ENCODE peak calls at places on chromosomes 5 and 9, in six cellular contexts. L is GM12865, W is foreskin fibroblast, O is AG04450, M is esophagus muscularis mucosa, P is astrocyte of the cerebellum. J is an unnamed sample.
A peak's percentile ranks its signal among the peaks of the same experiment; 100 is the strongest.

GRCh38 chr9:96875460-96876142 is 21.3 kb upstream of the ZNF782 start:
- DNase-seq in L (peak; percentile 91), W (peak; percentile 55), O (peak; percentile 43), M (no peak), P (peak; percentile 72), J (peak; percentile 59)

GRCh38 chr9:91817493-91818225 is 132.4 kb downstream of the ROR2 start:
- DNase-seq in L (no peak), W (peak; percentile 83), O (peak; percentile 91), M (no peak), P (peak; percentile 69), J (no peak)

GRCh38 chr9:105007143-105007542 is 79.2 kb upstream of the ABCA1 start:
- DNase-seq in L (no peak), W (peak; percentile 93), O (peak; percentile 38), M (no peak), P (peak; percentile 66), J (no peak)

GRCh38 chr5:51382759-51383493 is at the start of gene ISL1:
- DNase-seq in L (no peak), W (peak; percentile 97), O (no peak), M (no peak), P (no peak), J (peak; percentile 20)

GRCh38 chr5:107040907-107041306 is 629.8 kb downstream of the EFNA5 start:
- DNase-seq in L (no peak), W (no peak), O (no peak), M (no peak), P (no peak), J (no peak)

GRCh38 chr9:93918071-93918470 is 37.1 kb downstream of the BARX1 start:
- DNase-seq in L (no peak), W (no peak), O (no peak), M (no peak), P (no peak), J (no peak)

GRCh38 chr5:38532165-38532669 is 24.2 kb downstream of the LIFR start:
- DNase-seq in L (no peak), W (no peak), O (no peak), M (no peak), P (no peak), J (no peak)

GRCh38 chr5:5363045-5363444 is 59.4 kb upstream of the ICE1 start:
- DNase-seq in L (no peak), W (no peak), O (no peak), M (no peak), P (no peak), J (no peak)

GRCh38 chr5:137731201-137731600 is 4.7 kb downstream of the KLHL3 start:
- DNase-seq in L (no peak), W (no peak), O (no peak), M (no peak), P (no peak), J (no peak)

GRCh38 chr5:133818031-133818431 is 150.4 kb downstream of the C5orf15 start:
- DNase-seq in L (no peak), W (no peak), O (no peak), M (no peak), P (no peak), J (no peak)

GRCh38 chr5:139390639-139391569 is 1.2 kb upstream of the MZB1 start:
- DNase-seq in L (peak; percentile 43), W (no peak), O (no peak), M (no peak), P (no peak), J (no peak)

GRCh38 chr5:39370555-39371366 is 6.5 kb upstream of the C9 start:
- DNase-seq in L (no peak), W (no peak), O (no peak), M (no peak), P (no peak), J (no peak)

GRCh38 chr5:109412981-109413402 is 3.2 kb upstream of the PJA2 start:
- DNase-seq in L (peak; percentile 13), W (no peak), O (no peak), M (no peak), P (no peak), J (no peak)

GRCh38 chr9:8448226-8448625 is 648.6 kb upstream of the DMAC1 start:
- DNase-seq in L (no peak), W (no peak), O (no peak), M (no peak), P (no peak), J (no peak)

GRCh38 chr5:58357121-58357520 is 102.8 kb downstream of the PLK2 start:
- DNase-seq in L (no peak), W (peak; percentile 6), O (peak; percentile 13), M (no peak), P (no peak), J (no peak)

GRCh38 chr5:67253911-67254310 is 57.3 kb upstream of the CD180 start:
- DNase-seq in L (no peak), W (no peak), O (no peak), M (no peak), P (no peak), J (no peak)

GRCh38 chr9:97985058-97985861 is 2.1 kb downstream of the ANP32B start:
- DNase-seq in L (peak; percentile 71), W (peak; percentile 27), O (no peak), M (no peak), P (no peak), J (no peak)

GRCh38 chr5:149130121-149130931 is 11.0 kb upstream of the ABLIM3 start:
- DNase-seq in L (no peak), W (no peak), O (no peak), M (no peak), P (no peak), J (no peak)

GRCh38 chr9:35940474-35941467 is 17.2 kb downstream of the OR2S2 start:
- DNase-seq in L (no peak), W (no peak), O (no peak), M (no peak), P (no peak), J (no peak)

GRCh38 chr9:36151306-36152210 is 15.0 kb downstream of the GLIPR2 start:
- DNase-seq in L (peak; percentile 93), W (peak; percentile 34), O (no peak), M (no peak), P (no peak), J (peak; percentile 80)

GRCh38 chr9:72263572-72263971 is 101.4 kb downstream of the ZFAND5 start:
- DNase-seq in L (no peak), W (no peak), O (no peak), M (no peak), P (no peak), J (no peak)

GRCh38 chr9:126470251-126470993 is 143.3 kb upstream of the LMX1B start:
- DNase-seq in L (peak; percentile 25), W (no peak), O (no peak), M (no peak), P (no peak), J (no peak)

GRCh38 chr9:137310190-137311052 is 8.3 kb upstream of the NRARP start:
- DNase-seq in L (no peak), W (no peak), O (no peak), M (no peak), P (no peak), J (peak; percentile 7)

GRCh38 chr5:65171645-65172044 is 310.1 kb downstream of the ADAMTS6 start:
- DNase-seq in L (peak; percentile 37), W (no peak), O (no peak), M (no peak), P (no peak), J (no peak)

GRCh38 chr9:127970401-127971313 is 10.1 kb downstream of the EEIG1 start:
- DNase-seq in L (peak; percentile 96), W (no peak), O (no peak), M (no peak), P (no peak), J (peak; percentile 81)

GRCh38 chr9:136552117-136552685 is 6.4 kb upstream of the NOTCH1 start:
- DNase-seq in L (peak; percentile 65), W (peak; percentile 70), O (peak; percentile 32), M (no peak), P (no peak), J (no peak)

GRCh38 chr5:26245327-26245726 is 793.1 kb downstream of the CDH9 start:
- DNase-seq in L (no peak), W (no peak), O (no peak), M (no peak), P (no peak), J (no peak)

GRCh38 chr5:20575515-20575914 is 587.5 kb upstream of the CDH18 start:
- DNase-seq in L (no peak), W (no peak), O (no peak), M (no peak), P (no peak), J (no peak)

GRCh38 chr9:127450831-127451680 is at the start of the genes LRSAM1 and RPL12:
- DNase-seq in L (peak; percentile 98), W (peak; percentile 91), O (peak; percentile 93), M (peak; percentile 99), P (peak; percentile 88), J (peak; percentile 93)

GRCh38 chr9:125293134-125293533 is 31.5 kb downstream of the GAPVD1 start:
- DNase-seq in L (no peak), W (no peak), O (no peak), M (no peak), P (no peak), J (no peak)

GRCh38 chr5:20000416-20000815 is 12.4 kb upstream of the CDH18 start:
- DNase-seq in L (no peak), W (no peak), O (no peak), M (no peak), P (peak; percentile 66), J (no peak)

DNA sequence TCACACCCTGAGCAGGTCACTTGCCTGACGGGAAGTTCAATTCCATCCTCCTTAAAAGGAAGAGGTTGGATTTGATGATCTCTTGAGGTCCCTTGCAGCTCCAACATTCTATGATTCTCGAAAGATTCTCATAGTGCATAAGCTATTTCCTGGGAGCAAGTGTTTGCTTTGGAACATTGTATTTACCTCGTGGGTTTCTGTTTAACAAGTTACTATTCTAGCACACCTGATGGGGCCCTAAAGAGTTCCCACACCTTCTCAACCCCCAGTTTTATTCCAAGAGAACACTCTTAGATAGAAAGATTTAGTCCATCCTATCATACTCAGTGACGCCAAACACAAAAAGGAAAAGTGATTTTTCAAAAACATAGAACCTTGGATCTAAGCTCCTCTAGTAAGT is 23.4 kb downstream of the NR4A3 start:
- DNase-seq in L (no peak), W (no peak), O (no peak), M (peak; percentile 29), P (no peak), J (no peak)
- H3K4me3 ChIP-seq in L (no peak overlapping the region), W (no peak overlapping the region), O (no peak overlapping the region), M (no peak overlapping the region), P (no peak overlapping the region), J (no peak overlapping the region)

GRCh38 chr9:131255731-131256197 is 20.5 kb downstream of the FAM78A start:
- DNase-seq in L (peak; percentile 58), W (no peak), O (no peak), M (no peak), P (no peak), J (peak; percentile 59)
- H3K4me3 ChIP-seq in L (peak overlapping the region; percentile 77), W (no peak overlapping the region), O (no peak overlapping the region), M (no peak overlapping the region), P (no peak overlapping the region), J (peak overlapping the region; percentile 56)

GRCh38 chr5:523658-524441 is 399 bp downstream of the SLC9A3 start:
- DNase-seq in L (no peak), W (peak; percentile 14), O (no peak), M (no peak), P (no peak), J (no peak)
- H3K4me3 ChIP-seq in L (no peak overlapping the region), W (no peak overlapping the region), O (no peak overlapping the region), M (peak overlapping the region; percentile 40), P (no peak overlapping the region), J (no peak overlapping the region)

DNA sequence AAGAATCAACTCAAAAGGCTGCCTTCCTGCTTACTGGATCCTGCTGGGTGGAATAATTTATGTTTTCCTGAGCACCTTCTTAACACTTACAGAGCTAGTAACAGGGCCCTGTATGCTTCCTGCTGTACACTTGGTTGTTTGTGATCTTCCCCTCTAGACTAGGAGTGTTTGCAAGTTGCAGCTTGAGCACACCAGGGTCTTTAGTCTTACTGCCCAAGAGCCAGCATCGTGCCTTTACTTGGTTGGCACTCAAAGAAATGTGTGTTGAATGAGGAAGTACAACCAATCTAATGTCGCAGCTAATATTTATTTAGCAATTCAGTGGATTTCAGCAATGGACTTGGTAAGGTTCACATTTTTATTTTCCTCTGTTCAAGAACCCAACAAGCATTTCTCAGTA is 57.5 kb upstream of the HAND1 start:
- DNase-seq in L (no peak), W (no peak), O (no peak), M (peak; percentile 75), P (no peak), J (no peak)
- H3K4me3 ChIP-seq in L (no peak overlapping the region), W (no peak overlapping the region), O (no peak overlapping the region), M (no peak overlapping the region), P (no peak overlapping the region), J (no peak overlapping the region)